ENCODE peak calls at places on chromosomes 11 and 22, in nine cellular contexts. T, O, Y, H, Z, M, R, D and P are unnamed samples.

GRCh38 chr11:65663634-65664200 is 1.0 kb upstream of the RELA start:
- DNase-seq in M (peak; percentile 55), Y (peak; percentile 66), D (no peak), Z (no peak), H (no peak), R (peak; percentile 35), O (peak; percentile 89), T (peak; percentile 34), P (no peak)

GRCh38 chr11:44619931-44620725 is 54.7 kb downstream of the CD82 start:
- DNase-seq in T (no peak), H (peak; percentile 20), R (no peak), M (no peak), D (no peak), Z (no peak), O (no peak), Y (no peak), P (no peak)

GRCh38 chr22:35961480-35961902 is 67.1 kb downstream of the RBFOX2 start:
- DNase-seq in D (no peak), O (peak; percentile 68), Y (peak; percentile 97), R (no peak), H (peak; percentile 80), M (peak; percentile 84), T (no peak), Z (peak; percentile 88), P (no peak)

GRCh38 chr11:96203567-96204365 is 139.2 kb downstream of the MAML2 start:
- DNase-seq in H (no peak), R (no peak), O (no peak), T (no peak), M (no peak), Y (no peak), Z (no peak), D (no peak), P (no peak)

GRCh38 chr11:69264486-69264885 is 29.5 kb upstream of the MYEOV start:
- DNase-seq in R (no peak), D (no peak), Z (no peak), O (no peak), H (no peak), Y (no peak), M (no peak), T (no peak), P (no peak)

GRCh38 chr22:19019029-19019678 is 83.1 kb upstream of the PRODH start:
- DNase-seq in M (no peak), Z (no peak), R (no peak), D (no peak), H (peak; percentile 23), O (no peak), T (no peak), Y (no peak), P (no peak)

GRCh38 chr11:118886681-118887111 is 3.0 kb downstream of the CXCR5 start:
- DNase-seq in T (no peak), Y (no peak), Z (no peak), O (no peak), D (no peak), M (no peak), R (no peak), H (no peak), P (no peak)

GRCh38 chr22:45204241-45204640 is 36.5 kb downstream of the KIAA0930 start:
- DNase-seq in Z (no peak), O (no peak), T (no peak), M (no peak), H (peak; percentile 23), R (no peak), Y (no peak), D (no peak), P (no peak)

GRCh38 chr22:42651134-42651533 is 1.9 kb upstream of the CYB5R3 start:
- DNase-seq in H (no peak), D (no peak), R (no peak), Z (no peak), T (no peak), O (peak; percentile 53), Y (peak; percentile 59), M (peak; percentile 55), P (no peak)

GRCh38 chr22:17867160-17867785 is 93.0 kb upstream of the BID start:
- DNase-seq in H (no peak), Z (no peak), Y (no peak), O (no peak), R (no peak), D (no peak), M (no peak), T (no peak), P (no peak)

GRCh38 chr22:37462983-37463382 is 23.2 kb downstream of the MFNG start:
- DNase-seq in T (no peak), D (no peak), M (peak; percentile 41), H (peak; percentile 72), Z (peak; percentile 48), O (peak; percentile 64), R (no peak), Y (peak; percentile 63), P (no peak)

GRCh38 chr22:26642465-26643367 is 14.7 kb upstream of the MIAT start:
- DNase-seq in T (peak; percentile 59), O (no peak), M (no peak), H (peak; percentile 77), Z (no peak), R (peak; percentile 74), Y (no peak), D (peak; percentile 28), P (peak; percentile 76)

GRCh38 chr11:110279881-110280280 is 16.5 kb downstream of the RDX start:
- DNase-seq in T (no peak), O (peak; percentile 12), Z (no peak), H (no peak), Y (no peak), R (no peak), D (no peak), M (no peak), P (no peak)

GRCh38 chr22:24153353-24153752 is 27.9 kb upstream of the SUSD2 start:
- DNase-seq in D (no peak), Y (peak; percentile 87), H (no peak), O (peak; percentile 31), R (peak; percentile 44), T (peak; percentile 40), M (peak; percentile 57), Z (no peak), P (peak; percentile 65)

GRCh38 chr11:121489823-121490222 is 37.1 kb upstream of the SORL1-AS1 start:
- DNase-seq in R (no peak), Y (no peak), Z (no peak), H (no peak), O (no peak), D (no peak), M (no peak), T (no peak), P (no peak)

GRCh38 chr22:44344407-44344806 is 31.7 kb upstream of the SHISAL1 start:
- DNase-seq in M (no peak), D (no peak), T (no peak), Z (no peak), R (no peak), Y (no peak), O (no peak), H (no peak), P (no peak)

GRCh38 chr11:18419040-18419439 is 6.9 kb downstream of the LDHC start:
- DNase-seq in M (no peak), O (no peak), H (no peak), Y (no peak), D (no peak), Z (no peak), R (no peak), T (no peak), P (no peak)

GRCh38 chr11:103662880-103663279 is 373.6 kb upstream of the DDI1 start:
- DNase-seq in D (no peak), Y (peak; percentile 16), M (no peak), Z (no peak), O (no peak), R (no peak), T (no peak), H (no peak), P (no peak)

GRCh38 chr11:17015639-17016125 is 1.5 kb upstream of the PLEKHA7 start:
- DNase-seq in H (no peak), Y (no peak), T (no peak), D (no peak), M (no peak), Z (no peak), R (no peak), O (no peak), P (no peak)

GRCh38 chr11:133413726-133414125 is 118.6 kb downstream of the OPCML start:
- DNase-seq in R (no peak), D (no peak), M (no peak), T (no peak), Z (no peak), Y (no peak), O (no peak), H (no peak), P (no peak)

GRCh38 chr22:40211481-40212052 is 33.8 kb downstream of the TNRC6B start:
- DNase-seq in R (no peak), Y (no peak), O (no peak), T (no peak), D (no peak), H (no peak), M (no peak), Z (no peak), P (no peak)

GRCh38 chr11:70490723-70491558 is 92.6 kb downstream of the CTTN start:
- DNase-seq in Z (no peak), R (no peak), O (no peak), T (no peak), Y (no peak), H (no peak), D (no peak), M (no peak), P (no peak)

GRCh38 chr22:27100789-27101188 is 443.4 kb downstream of the MIAT start:
- DNase-seq in T (no peak), O (peak; percentile 69), Z (no peak), R (no peak), Y (peak; percentile 64), D (no peak), M (peak; percentile 63), H (peak; percentile 57), P (no peak)

GRCh38 chr22:19996694-19997384 is 19.8 kb downstream of the ARVCF start:
- DNase-seq in R (no peak), T (no peak), H (no peak), O (no peak), Y (no peak), M (no peak), Z (no peak), D (no peak), P (no peak)

GRCh38 chr11:61913699-61914395 is 3.5 kb downstream of the RAB3IL1 start:
- DNase-seq in M (no peak), D (no peak), H (no peak), O (no peak), R (no peak), Z (no peak), Y (no peak), T (no peak), P (no peak)

GRCh38 chr11:67371549-67372231 is 1.7 kb downstream of the CLCF1 start:
- DNase-seq in D (no peak), O (peak; percentile 86), R (peak; percentile 34), T (peak; percentile 33), Z (no peak), Y (peak; percentile 72), H (peak; percentile 66), M (peak; percentile 65), P (peak; percentile 31)

GRCh38 chr11:59849129-59849528 is 3.8 kb upstream of the CBLIF start:
- DNase-seq in R (no peak), D (no peak), O (no peak), T (no peak), Z (no peak), H (no peak), Y (no peak), M (no peak), P (no peak)

GRCh38 chr11:61791737-61792309 is 576 bp downstream of the TMEM258 start:
- DNase-seq in Z (no peak), Y (peak; percentile 89), T (peak; percentile 25), R (peak; percentile 28), H (no peak), D (no peak), M (peak; percentile 91), O (peak; percentile 98), P (no peak)

GRCh38 chr22:31150615-31151014 is 9.4 kb upstream of the RNF185 start:
- DNase-seq in T (no peak), Z (no peak), D (no peak), R (no peak), M (no peak), Y (no peak), O (peak; percentile 30), H (no peak), P (no peak)

GRCh38 chr11:128409476-128409875 is 177.9 kb downstream of the ETS1 start:
- DNase-seq in T (no peak), H (no peak), R (no peak), D (no peak), Y (peak; percentile 71), O (peak; percentile 92), M (peak; percentile 81), Z (no peak), P (no peak)

GRCh38 chr11:1218788-1219445 is 3.9 kb upstream of the MUC5B start:
- DNase-seq in O (no peak), R (no peak), H (peak; percentile 25), D (no peak), Z (no peak), T (no peak), M (no peak), Y (no peak), P (no peak)